ENCODE peak calls at places on chromosomes 6 and 20, in ten cellular contexts. D is colonic mucosa, G is MM.1S, U is endodermal cell, P is neural progenitor cell, Y is tibial artery, X is suprapubic skin, N is heart left ventricle, E is PC-3, R is brain microvascular endothelial cell. I is an unnamed sample. For H3K36me3 and H3K27me3, the result is how much of the 10 kb centered on the place peaks cover.

GRCh38 chr6:43188426-43188825 is 6.4 kb downstream of the CUL9 start:
- DNase-seq in E (no peak), R (no peak), Y (peak), X (no peak), U (no peak), D (no peak), G (no peak), N (no peak), P (no peak), I (no peak)

GRCh38 chr6:52231411-52232127 is 12.7 kb downstream of the IL17F start:
- DNase-seq in P (no peak), U (no peak), R (no peak), G (peak), Y (no peak), N (no peak), E (no peak), D (no peak), X (no peak), I (no peak)

GRCh38 chr6:125787791-125788190 is 3.0 kb upstream of the NCOA7 start:
- DNase-seq in E (peak), X (no peak), U (no peak), N (no peak), G (no peak), P (no peak), Y (no peak), D (no peak), R (no peak), I (no peak)

GRCh38 chr6:169702640-169703246 is 817 bp downstream of the C6orf120 start:
- DNase-seq in Y (no peak), E (peak), U (peak), P (peak), G (peak), N (peak), R (no peak), D (peak), X (peak), I (peak)

GRCh38 chr6:110363748-110364147 is 5.6 kb upstream of the METTL24 start:
- DNase-seq in G (no peak), X (no peak), R (no peak), P (no peak), E (no peak), U (no peak), N (no peak), D (no peak), Y (peak), I (no peak)

GRCh38 chr6:169472786-169473416 is 219.3 kb upstream of the THBS2 start:
- DNase-seq in G (no peak), X (no peak), P (no peak), N (no peak), D (no peak), R (no peak), E (no peak), Y (no peak), U (no peak), I (no peak)

GRCh38 chr20:49866051-49866450 is 49.3 kb downstream of the SPATA2 start:
- DNase-seq in Y (no peak), E (no peak), G (no peak), X (no peak), P (no peak), N (no peak), U (peak), R (peak), D (no peak), I (no peak)

GRCh38 chr6:37339911-37340638 is 13.7 kb upstream of the RNF8 start:
- DNase-seq in P (no peak), Y (no peak), G (no peak), X (no peak), U (no peak), R (no peak), N (no peak), E (no peak), D (no peak), I (no peak)

GRCh38 chr6:42030585-42031506 is 19.5 kb upstream of the TAF8 start:
- DNase-seq in E (no peak), U (peak), N (peak), D (no peak), X (no peak), Y (peak), G (no peak), R (peak), P (peak), I (no peak)

GRCh38 chr20:5665417-5665816 is 84.8 kb upstream of the SHLD1 start:
- DNase-seq in R (no peak), D (no peak), Y (no peak), X (no peak), P (no peak), E (no peak), N (no peak), U (no peak), G (no peak), I (no peak)

GRCh38 chr6:43724914-43725642 is 37.5 kb upstream of the MRPS18A start:
- DNase-seq in X (peak), Y (peak), U (no peak), P (no peak), E (peak), G (no peak), R (peak), D (peak), N (peak), I (peak)

GRCh38 chr20:58712823-58713731 is 20.5 kb downstream of the NPEPL1 start:
- DNase-seq in U (no peak), Y (peak), N (peak), P (no peak), E (no peak), G (no peak), D (peak), R (no peak), X (peak), I (no peak)

GRCh38 chr6:455835-456234 is 64.3 kb downstream of the IRF4 start:
- DNase-seq in E (no peak), X (no peak), D (no peak), G (no peak), P (no peak), N (no peak), Y (no peak), U (no peak), R (no peak), I (no peak)

GRCh38 chr6:453152-453551 is 61.6 kb downstream of the IRF4 start:
- DNase-seq in R (no peak), U (peak), X (peak), G (no peak), D (no peak), E (no peak), P (no peak), N (no peak), Y (no peak), I (peak)

GRCh38 chr6:452301-453067 is 60.9 kb downstream of the IRF4 start:
- DNase-seq in P (no peak), D (no peak), R (no peak), N (no peak), E (no peak), G (no peak), X (no peak), Y (no peak), U (no peak), I (no peak)

GRCh38 chr6:455006-455585 is 63.5 kb downstream of the IRF4 start:
- DNase-seq in R (no peak), D (no peak), Y (no peak), U (no peak), E (peak), X (no peak), G (no peak), N (no peak), P (no peak), I (peak)

DNA sequence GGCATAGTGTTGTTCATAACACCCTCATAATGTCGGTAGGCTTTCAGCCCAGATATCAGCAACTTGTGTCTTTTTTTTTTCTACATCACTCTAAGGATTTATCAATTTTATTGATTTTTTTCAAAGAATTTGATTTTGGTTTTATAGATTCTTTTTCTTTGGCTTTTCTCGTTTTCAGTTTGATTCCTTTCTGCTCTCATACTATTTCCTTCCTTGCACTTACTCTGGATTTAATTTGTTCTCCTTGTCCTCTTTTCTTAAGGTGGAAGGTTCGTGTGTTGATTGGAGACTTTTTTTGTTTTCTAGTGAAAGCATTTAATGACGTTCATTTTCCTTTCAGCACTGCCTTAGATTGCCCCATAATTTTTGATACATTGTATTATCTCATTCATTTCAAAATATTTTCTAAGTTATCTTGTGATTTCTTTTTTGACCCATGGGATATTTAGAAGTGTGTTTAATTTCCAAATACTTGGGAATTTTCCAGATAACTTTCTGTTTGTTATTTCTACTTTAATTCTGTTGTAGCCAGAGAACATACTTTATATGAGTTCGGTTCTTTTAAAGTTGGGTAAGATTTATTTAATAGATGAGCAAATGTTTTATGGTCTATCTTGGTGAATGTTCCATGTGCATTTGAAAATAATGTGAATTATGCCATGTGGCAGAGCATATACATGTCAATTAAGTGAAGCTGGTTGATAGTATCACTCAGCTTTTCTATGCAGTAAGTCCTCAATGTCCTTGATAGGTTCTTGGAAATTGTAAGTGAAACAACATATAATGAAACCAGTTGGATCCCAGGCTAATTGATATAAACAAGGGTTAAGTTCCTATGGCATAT is 62.8 kb downstream of the IRF4 start:
- DNase-seq in R (no peak), P (no peak), Y (no peak), N (no peak), G (no peak), U (no peak), X (no peak), E (no peak), D (no peak), I (no peak)
- H3K4me3 ChIP-seq in R (no peak), P (no peak), Y (no peak), N (no peak), G (no peak), U (no peak), X (no peak), E (no peak), D (no peak), I (no peak)

DNA sequence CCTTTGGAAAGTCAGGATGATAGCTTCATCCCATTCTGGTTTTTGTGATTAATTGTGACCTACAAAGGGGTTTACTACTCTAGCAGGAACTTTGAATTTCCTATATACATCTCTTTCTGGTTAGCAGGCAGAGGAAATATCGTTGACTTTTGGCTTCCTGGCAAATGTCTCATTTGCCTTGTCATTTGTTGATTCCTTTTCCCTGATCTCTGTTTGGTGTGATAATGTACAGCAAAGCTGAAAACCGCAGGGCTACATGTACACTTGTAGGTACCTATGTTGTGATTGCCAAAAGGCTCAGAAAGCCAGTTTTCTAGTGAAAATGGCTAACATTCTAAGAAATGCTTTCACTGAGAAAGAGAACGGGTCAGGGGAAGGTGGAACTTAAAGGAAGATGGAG is 44.3 kb downstream of the TOP1 start:
- DNase-seq in U (no peak), X (no peak), G (no peak), Y (no peak), N (no peak), P (no peak), E (no peak), R (no peak), D (no peak), I (no peak)
- H3K36me3 ChIP-seq in U (under half), X (under half), G (under half), Y (under half), N (under half), P (under half), E (half or more), R (under half), D (under half), I (half or more)

GRCh38 chr6:83707829-83708545 is 914 bp downstream of the SNAP91 start:
- DNase-seq in G (no peak), N (no peak), D (no peak), X (no peak), U (peak), P (peak), Y (no peak), E (no peak), R (no peak), I (peak)

GRCh38 chr6:83708970-83709747 is at the start of gene SNAP91:
- DNase-seq in D (no peak), U (peak), N (peak), R (no peak), E (no peak), G (peak), Y (no peak), X (no peak), P (peak), I (peak)

GRCh38 chr6:83709748-83710050 is 798 bp upstream of the SNAP91 start:
- DNase-seq in X (no peak), N (no peak), E (no peak), U (no peak), G (no peak), P (no peak), Y (no peak), R (no peak), D (no peak), I (no peak)

GRCh38 chr6:83711958-83712357 is 3.1 kb upstream of the SNAP91 start:
- DNase-seq in N (no peak), U (no peak), X (no peak), E (no peak), G (no peak), Y (no peak), P (no peak), R (no peak), D (no peak), I (no peak)

GRCh38 chr6:83708546-83708969 is 343 bp downstream of the SNAP91 start:
- DNase-seq in E (no peak), N (no peak), P (peak), D (no peak), G (no peak), X (no peak), U (no peak), R (no peak), Y (no peak), I (peak)
- H3K27me3 ChIP-seq in E (half or more), N (under half), P (half or more), D (under half), G (under half), X (half or more), U (half or more), R (under half), Y (under half), I (under half)

DNA sequence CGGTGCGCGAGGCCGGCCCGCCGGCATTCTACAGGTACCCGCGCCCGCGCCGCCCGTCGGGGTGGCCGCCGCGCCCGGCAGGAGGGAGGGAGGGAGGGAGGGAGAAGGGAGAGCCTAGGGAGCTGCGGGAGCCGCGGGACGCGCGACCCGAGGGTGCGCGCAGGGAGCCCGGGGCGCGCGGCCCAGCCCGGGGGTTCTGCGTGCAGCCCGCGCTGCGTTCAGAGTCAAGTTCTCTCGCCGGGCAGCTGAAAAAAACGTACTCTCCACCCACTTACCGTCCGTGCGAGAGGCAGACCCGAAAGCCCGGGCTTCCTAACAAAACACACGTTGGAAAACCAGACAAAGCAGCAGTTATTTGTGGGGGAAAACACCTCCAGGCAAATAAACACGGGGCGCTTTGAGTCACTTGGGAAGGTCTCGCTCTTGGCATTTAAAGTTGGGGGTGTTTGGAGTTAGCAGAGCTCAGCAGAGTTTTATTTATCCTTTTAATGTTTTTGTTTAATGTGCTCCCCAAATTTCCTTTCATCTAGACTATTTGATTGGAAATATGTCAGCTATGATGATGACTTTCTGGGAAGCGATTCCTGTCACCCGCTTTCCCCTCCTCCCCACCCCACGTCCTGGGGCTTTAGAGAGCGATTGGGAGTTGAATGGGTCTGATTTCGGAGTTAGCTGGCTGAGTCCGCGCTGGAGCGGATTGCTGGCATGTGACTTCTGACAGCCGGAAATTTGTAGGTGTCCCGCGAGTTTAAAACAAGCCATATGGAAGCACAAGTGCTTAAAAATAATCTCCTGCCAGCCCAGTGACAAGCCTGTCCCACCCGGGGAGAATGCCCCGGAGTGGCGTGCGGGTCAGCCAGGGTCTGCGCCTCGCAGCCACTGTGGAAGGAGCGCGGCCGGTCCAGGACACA is 1.1 kb downstream of the ESR1 start:
- DNase-seq in Y (peak), E (no peak), X (no peak), D (no peak), R (no peak), U (peak), G (peak), N (no peak), P (peak), I (no peak)
- H3K4me3 ChIP-seq in Y (peak), E (peak), X (peak), D (peak), R (peak), U (peak), G (peak), N (peak), P (peak), I (no peak)

GRCh38 chr6:116586276-116586675 is 15.0 kb downstream of the RWDD1 start:
- DNase-seq in N (no peak), Y (no peak), D (no peak), G (no peak), R (no peak), X (no peak), U (no peak), E (peak), P (no peak), I (no peak)
- H3K36me3 ChIP-seq in N (half or more), Y (half or more), D (under half), G (under half), R (under half), X (half or more), U (half or more), E (under half), P (under half), I (half or more)

DNA sequence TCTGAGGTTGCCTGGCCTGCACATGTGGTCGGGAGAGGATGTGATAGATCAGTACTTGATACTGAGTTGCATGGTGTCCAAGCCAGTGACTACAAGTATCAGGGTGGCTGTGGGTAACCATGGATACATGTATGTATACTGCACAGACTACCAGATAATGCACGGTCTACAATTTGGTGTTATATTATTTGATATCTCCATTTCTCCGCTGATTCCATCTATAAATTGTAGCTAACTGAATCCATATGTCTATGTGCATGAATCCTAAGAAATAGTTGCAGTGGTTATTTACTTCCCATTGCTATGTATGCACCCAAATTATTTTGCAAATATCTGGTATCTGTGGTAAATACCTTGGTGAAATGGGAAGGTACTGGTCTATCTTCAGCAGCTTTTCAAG is 83.8 kb upstream of the KIF25 start:
- DNase-seq in X (no peak), E (no peak), Y (no peak), P (no peak), N (no peak), G (no peak), D (no peak), R (no peak), U (no peak), I (no peak)
- H3K27me3 ChIP-seq in X (under half), E (under half), Y (under half), P (under half), N (under half), G (under half), D (under half), R (under half), U (under half), I (under half)

GRCh38 chr6:35319346-35320030 is 21.9 kb downstream of the DEF6 start:
- DNase-seq in G (no peak), E (no peak), X (no peak), D (no peak), U (peak), R (no peak), N (no peak), P (no peak), Y (no peak), I (no peak)

GRCh38 chr6:35320031-35320410 is 22.3 kb upstream of the PPARD start:
- DNase-seq in D (no peak), G (no peak), P (no peak), Y (no peak), R (no peak), E (no peak), X (no peak), N (no peak), U (no peak), I (no peak)

GRCh38 chr6:35318845-35319220 is 21.2 kb downstream of the DEF6 start:
- DNase-seq in G (no peak), D (no peak), R (no peak), Y (no peak), X (no peak), E (no peak), P (no peak), N (no peak), U (no peak), I (no peak)

GRCh38 chr6:35317483-35318199 is 20.0 kb downstream of the DEF6 start:
- DNase-seq in X (no peak), E (peak), R (no peak), P (no peak), Y (no peak), N (no peak), U (no peak), D (no peak), G (no peak), I (no peak)

GRCh38 chr6:35318200-35318844 is 20.7 kb downstream of the DEF6 start:
- DNase-seq in Y (peak), E (peak), N (peak), R (peak), G (no peak), P (peak), U (peak), X (peak), D (peak), I (peak)
- H3K4me3 ChIP-seq in Y (peak), E (peak), N (peak), R (peak), G (no peak), P (peak), U (peak), X (peak), D (peak), I (peak)

GRCh38 chr6:108989700-108990099 is 104.9 kb downstream of the SESN1 start:
- DNase-seq in N (no peak), R (no peak), Y (no peak), G (no peak), P (no peak), U (no peak), X (no peak), E (no peak), D (peak), I (no peak)
- H3K36me3 ChIP-seq in N (half or more), R (under half), Y (half or more), G (under half), P (under half), U (under half), X (half or more), E (under half), D (under half), I (under half)

GRCh38 chr6:160945516-160946177 is 45.9 kb upstream of the MAP3K4 start:
- DNase-seq in D (no peak), E (no peak), X (no peak), R (no peak), U (peak), G (no peak), Y (no peak), P (no peak), N (no peak), I (no peak)
- H3K27me3 ChIP-seq in D (under half), E (under half), X (under half), R (under half), U (under half), G (under half), Y (under half), P (under half), N (under half), I (under half)

GRCh38 chr20:21189761-21190523 is 64.1 kb downstream of the KIZ start:
- DNase-seq in U (peak), Y (no peak), R (no peak), D (no peak), N (no peak), X (no peak), G (no peak), P (peak), E (no peak), I (no peak)
- H3K4me3 ChIP-seq in U (peak), Y (no peak), R (no peak), D (no peak), N (no peak), X (no peak), G (no peak), P (peak), E (no peak), I (no peak)

I was measured in MG63.